ENCODE peak calls at places on chromosome 13, in six cellular contexts. W, R, F, J, K and T are unnamed samples.

GRCh38 chr13:102948006-102948405 is 102.2 kb downstream of the ERCC5 start:
- DNase-seq in W (no peak), R (no peak), F (no peak), J (no peak), K (no peak), T (no peak)

GRCh38 chr13:78595819-78596700 is 7.3 kb downstream of the POU4F1 start:
- DNase-seq in W (no peak), R (no peak), F (no peak), J (no peak), K (no peak), T (no peak)

GRCh38 chr13:103883698-103884097 is 817.5 kb upstream of the SLC10A2 start:
- DNase-seq in W (no peak), R (no peak), F (no peak), J (no peak), K (no peak), T (no peak)

GRCh38 chr13:107252428-107252827 is 684.5 kb upstream of the ARGLU1 start:
- DNase-seq in W (no peak), R (no peak), F (no peak), J (no peak), K (no peak), T (no peak)

GRCh38 chr13:40613192-40613818 is 53.1 kb downstream of the FOXO1 start:
- DNase-seq in W (peak; percentile 39), R (peak; percentile 20), F (no peak), J (peak; percentile 32), K (no peak), T (no peak)

GRCh38 chr13:81184556-81185265 is 843.8 kb upstream of the SPRY2 start:
- DNase-seq in W (no peak), R (no peak), F (no peak), J (no peak), K (no peak), T (no peak)

GRCh38 chr13:33571618-33572017 is 246.3 kb upstream of the RFC3 start:
- DNase-seq in W (no peak), R (no peak), F (no peak), J (no peak), K (no peak), T (no peak)

GRCh38 chr13:68588623-68589022 is 1358.5 kb upstream of the PCDH9 start:
- DNase-seq in W (no peak), R (no peak), F (no peak), J (no peak), K (no peak), T (no peak)

GRCh38 chr13:52003551-52003950 is 7.7 kb downstream of the ATP7B start:
- DNase-seq in W (no peak), R (no peak), F (no peak), J (no peak), K (no peak), T (no peak)

GRCh38 chr13:112978561-112979405 is 9.8 kb downstream of the MCF2L start:
- DNase-seq in W (no peak), R (no peak), F (no peak), J (no peak), K (no peak), T (peak; percentile 70)

GRCh38 chr13:44107357-44108121 is 227.8 kb downstream of the LACC1 start:
- DNase-seq in W (no peak), R (no peak), F (no peak), J (no peak), K (no peak), T (no peak)